ENCODE peak calls at places on chromosomes 1 and 21, in four cellular contexts. S is activated T-helper 9 cell treated with anti-CD3 and anti-CD28 coated beads, Interleukin-2, amount 50 U/mL, for 16 hours; L is ACHN; A is epithelial cell of esophagus. D is an unnamed sample.

GRCh38 chr1:221697924-221698425 is 43.9 kb downstream of the DUSP10 start:
- DNase-seq in S (no peak), L (no peak), A (no peak), D (no peak)

GRCh38 chr1:68103006-68103545 is 52.6 kb upstream of the DIRAS3 start:
- DNase-seq in S (no peak), L (no peak), A (no peak), D (no peak)

GRCh38 chr1:42962641-42963377 is 4.1 kb upstream of the SLC2A1 start:
- DNase-seq in S (no peak), L (no peak), A (peak), D (peak)

GRCh38 chr21:34122047-34122446 is 48.7 kb downstream of the MRPS6 start:
- DNase-seq in S (no peak), L (no peak), A (no peak), D (no peak)

GRCh38 chr1:31299365-31299764 is 2.5 kb downstream of the ZCCHC17 start:
- DNase-seq in S (no peak), L (no peak), A (peak), D (no peak)

GRCh38 chr1:9844106-9844505 is 20.3 kb upstream of the CLSTN1 start:
- DNase-seq in S (no peak), L (no peak), A (no peak), D (peak)

GRCh38 chr1:27027575-27028250 is 15.1 kb upstream of the TENT5B start:
- DNase-seq in S (no peak), L (no peak), A (no peak), D (no peak)

GRCh38 chr1:201719812-201720521 is 109.0 kb upstream of the IPO9 start:
- DNase-seq in S (no peak), L (no peak), A (peak), D (no peak)

GRCh38 chr21:36718951-36719501 is 20.1 kb downstream of the SIM2 start:
- DNase-seq in S (no peak), L (no peak), A (peak), D (no peak)

GRCh38 chr1:201750120-201750519 is 78.8 kb upstream of the IPO9 start:
- DNase-seq in S (no peak), L (no peak), A (no peak), D (no peak)